ENCODE peak calls at places on chromosomes 7 and 10, in nine cellular contexts. E, K, D, I, U, F, O, N and W are unnamed samples.

GRCh38 chr7:74221713-74222112 is 11.9 kb downstream of the LAT2 start:
- DNase-seq in D (no peak), K (no peak), O (no peak), F (peak), I (no peak), N (no peak), E (no peak), U (no peak), W (no peak)

GRCh38 chr10:112634096-112634830 is 187.2 kb downstream of the VTI1A start:
- DNase-seq in E (no peak), D (no peak), I (no peak), N (no peak), O (no peak), K (no peak), U (no peak), F (no peak), W (no peak)

GRCh38 chr7:95805909-95806308 is 33.6 kb downstream of the DYNC1I1 start:
- DNase-seq in K (no peak), U (no peak), E (no peak), I (no peak), O (no peak), D (no peak), N (no peak), F (no peak), W (no peak)

GRCh38 chr10:5876181-5876768 is 13.4 kb downstream of the ANKRD16 start:
- DNase-seq in F (no peak), E (no peak), I (no peak), U (no peak), K (no peak), N (no peak), O (no peak), D (no peak), W (no peak)

GRCh38 chr7:16609842-16610450 is 35.6 kb downstream of the ANKMY2 start:
- DNase-seq in I (no peak), O (no peak), D (no peak), K (no peak), E (no peak), F (no peak), N (no peak), U (no peak), W (no peak)

GRCh38 chr7:51647931-51648351 is 331.3 kb upstream of the COBL start:
- DNase-seq in O (no peak), N (no peak), E (no peak), F (no peak), D (no peak), K (no peak), I (peak), U (no peak), W (no peak)

GRCh38 chr7:111763221-111763791 is 201.0 kb upstream of the IMMP2L start:
- DNase-seq in N (peak), D (peak), K (no peak), F (peak), O (no peak), U (peak), E (peak), I (no peak), W (peak)

GRCh38 chr7:121294448-121294992 is 34.3 kb upstream of the WNT16 start:
- DNase-seq in F (no peak), O (no peak), N (no peak), K (no peak), E (no peak), I (no peak), U (no peak), D (no peak), W (no peak)

GRCh38 chr7:129804301-129805085 is 148.3 kb downstream of the UBE2H start:
- DNase-seq in O (no peak), U (no peak), N (no peak), D (peak), F (peak), I (no peak), E (no peak), K (no peak), W (no peak)

GRCh38 chr7:133789951-133790350 is 337.2 kb upstream of the LRGUK start:
- DNase-seq in K (no peak), N (no peak), I (no peak), U (no peak), O (no peak), F (peak), D (no peak), E (no peak), W (no peak)

GRCh38 chr10:124652701-124653100 is 91.5 kb downstream of the FAM53B start:
- DNase-seq in F (no peak), E (no peak), O (no peak), I (no peak), K (peak), N (no peak), D (no peak), U (no peak), W (no peak)

GRCh38 chr10:12535656-12536055 is 186.3 kb downstream of the CAMK1D start:
- DNase-seq in E (no peak), D (no peak), N (no peak), F (no peak), O (no peak), K (no peak), I (no peak), U (no peak), W (no peak)

GRCh38 chr10:113957013-113957412 is 86.7 kb upstream of the ADRB1 start:
- DNase-seq in K (no peak), D (no peak), N (no peak), I (no peak), E (no peak), O (no peak), U (no peak), F (no peak), W (peak)

GRCh38 chr7:70540641-70541040 is 591.3 kb upstream of the GALNT17 start:
- DNase-seq in I (no peak), D (no peak), O (no peak), U (no peak), N (no peak), E (no peak), K (no peak), F (no peak), W (no peak)

GRCh38 chr7:123570390-123571182 is 13.0 kb upstream of the NDUFA5 start:
- DNase-seq in U (no peak), I (no peak), O (no peak), N (no peak), K (no peak), D (no peak), E (no peak), F (no peak), W (no peak)

GRCh38 chr7:18221377-18222290 is 194.0 kb upstream of the PRPS1L1 start:
- DNase-seq in F (no peak), I (no peak), U (no peak), N (no peak), O (no peak), D (no peak), E (no peak), K (no peak), W (no peak)

GRCh38 chr7:101557978-101558741 is 70.9 kb downstream of the MYL10 start:
- DNase-seq in U (no peak), N (no peak), F (peak), E (no peak), O (no peak), D (peak), K (no peak), I (no peak), W (no peak)

GRCh38 chr10:125823663-125824251 is 411 bp downstream of the BCCIP start:
- DNase-seq in F (peak), N (no peak), D (no peak), E (no peak), K (no peak), O (no peak), I (no peak), U (no peak), W (no peak)

GRCh38 chr10:48450233-48450810 is 143.8 kb downstream of the MAPK8 start:
- DNase-seq in D (peak), F (peak), E (no peak), U (no peak), K (no peak), O (no peak), I (peak), N (no peak), W (no peak)

GRCh38 chr10:24256619-24257018 is 47.7 kb downstream of the KIAA1217 start:
- DNase-seq in I (no peak), O (no peak), U (no peak), D (no peak), E (no peak), N (no peak), K (no peak), F (no peak), W (no peak)

GRCh38 chr10:36021096-36021495 is 379.0 kb upstream of the FZD8 start:
- DNase-seq in I (no peak), O (no peak), E (no peak), N (no peak), K (no peak), U (no peak), F (no peak), D (no peak), W (no peak)

GRCh38 chr7:37284805-37285211 is 163.9 kb downstream of the ELMO1 start:
- DNase-seq in U (peak), I (peak), O (peak), E (peak), K (no peak), N (peak), F (peak), D (peak), W (peak)

GRCh38 chr7:106443156-106443555 is 158.4 kb upstream of the NAMPT start:
- DNase-seq in D (no peak), E (no peak), I (no peak), F (no peak), K (no peak), O (no peak), N (no peak), U (no peak), W (no peak)

GRCh38 chr10:16341637-16342036 is 95.2 kb upstream of the PTER start:
- DNase-seq in O (no peak), F (no peak), I (no peak), D (no peak), K (no peak), U (no peak), E (no peak), N (no peak), W (no peak)

GRCh38 chr10:79038841-79039201 is 29.9 kb upstream of the ZMIZ1 start:
- DNase-seq in K (no peak), I (peak), N (no peak), U (peak), E (no peak), D (no peak), O (no peak), F (peak), W (no peak)

GRCh38 chr10:3248526-3249255 is 76.1 kb upstream of the PITRM1 start:
- DNase-seq in F (no peak), E (no peak), O (no peak), I (no peak), D (no peak), N (peak), U (no peak), K (no peak), W (peak)

GRCh38 chr10:133039823-133040704 is 47.7 kb upstream of the ADGRA1 start:
- DNase-seq in I (no peak), O (no peak), D (no peak), E (no peak), U (no peak), N (no peak), K (no peak), F (no peak), W (no peak)